ENCODE peak calls at places on chromosomes 12 and 14, in four cellular contexts. D is uterus, E is prostate gland, A is astrocyte of the cerebellum. F is an unnamed sample.

GRCh38 chr14:61462566-61463195 is 141.3 kb downstream of the PRKCH start:
- DNase-seq in D (no peak), E (no peak), A (no peak), F (no peak)

GRCh38 chr14:22070119-22070982 is 396.7 kb upstream of the OR4E1 start:
- DNase-seq in D (peak), E (no peak), A (no peak), F (no peak)

GRCh38 chr12:93788853-93789252 is 111.7 kb downstream of the CRADD start:
- DNase-seq in D (no peak), E (no peak), A (no peak), F (no peak)

GRCh38 chr12:86265329-86265695 is 9.1 kb upstream of the MGAT4C start:
- DNase-seq in D (no peak), E (no peak), A (no peak), F (no peak)

GRCh38 chr12:32493282-32493681 is 93.9 kb downstream of the FGD4 start:
- DNase-seq in D (no peak), E (no peak), A (no peak), F (no peak)

GRCh38 chr12:50102648-50103309 is 1.0 kb upstream of the GPD1 start:
- DNase-seq in D (no peak), E (no peak), A (no peak), F (no peak)

GRCh38 chr12:50765325-50765911 is 1.5 kb downstream of the ATF1 start:
- DNase-seq in D (no peak), E (no peak), A (no peak), F (peak)

GRCh38 chr14:85093631-85094330 is 436.2 kb upstream of the FLRT2 start:
- DNase-seq in D (no peak), E (no peak), A (peak), F (no peak)

GRCh38 chr12:51429705-51430104 is 5.1 kb downstream of the SLC4A8 start:
- DNase-seq in D (no peak), E (no peak), A (no peak), F (no peak)

GRCh38 chr12:50246873-50247612 is 36.3 kb downstream of the LIMA1 start:
- DNase-seq in D (peak), E (peak), A (peak), F (peak)

GRCh38 chr12:57934804-57935203 is 6.6 kb upstream of the ATP23 start:
- DNase-seq in D (no peak), E (no peak), A (no peak), F (no peak)

GRCh38 chr12:57939291-57939690 is 2.1 kb upstream of the ATP23 start:
- DNase-seq in D (no peak), E (no peak), A (no peak), F (no peak)

GRCh38 chr12:57935839-57936512 is 5.4 kb upstream of the ATP23 start:
- DNase-seq in D (peak), E (peak), A (peak), F (peak)

GRCh38 chr12:57940052-57940914 is 1.1 kb upstream of the ATP23 start:
- DNase-seq in D (no peak), E (no peak), A (no peak), F (no peak)

GRCh38 chr12:57936513-57936883 is 4.9 kb upstream of the ATP23 start:
- DNase-seq in D (no peak), E (no peak), A (no peak), F (no peak)
- H3K4me3 ChIP-seq in D (peak), E (peak), A (peak), F (peak)

DNA sequence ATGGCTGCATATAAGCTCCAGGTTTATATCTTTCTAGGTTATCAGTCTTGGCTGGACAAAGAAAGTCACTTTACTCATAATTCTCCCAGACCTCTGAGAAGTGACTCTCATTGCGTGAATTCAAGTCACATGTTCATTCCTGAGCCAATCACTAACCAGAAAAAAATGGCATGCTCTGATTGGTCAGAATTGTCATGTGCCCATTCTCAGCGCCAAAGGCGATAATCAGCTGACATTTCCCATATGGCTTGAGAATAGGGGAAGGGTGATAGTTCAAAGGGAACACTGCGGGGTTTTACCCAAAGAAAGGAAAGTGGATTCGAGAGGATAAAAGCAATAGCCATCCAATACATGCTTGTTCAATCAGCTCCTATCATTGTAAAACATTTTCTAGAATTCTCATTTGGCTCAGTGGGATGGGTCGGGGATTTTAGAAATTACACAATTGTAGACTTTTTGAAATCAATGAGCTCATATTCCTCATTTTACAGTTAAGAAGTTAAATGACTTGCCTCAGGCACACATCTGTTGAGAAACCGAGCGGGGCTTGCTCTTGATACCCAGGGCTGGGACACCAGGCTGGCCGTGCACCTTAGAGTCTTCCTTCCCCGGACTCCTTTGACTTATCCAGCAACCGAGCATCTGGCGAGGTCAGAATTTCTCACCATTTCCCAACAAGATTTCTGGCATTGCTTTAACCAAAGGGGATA is 454.0 kb upstream of the TBX3 start:
- DNase-seq in D (no peak), E (no peak), A (no peak), F (no peak)
- TF ChIP-seq CTCF in D (no peak), E (no peak), A (no peak), F (no peak)

GRCh38 chr14:103015426-103015825 is 41.9 kb downstream of the CDC42BPB start:
- DNase-seq in D (no peak), E (no peak), A (no peak), F (no peak)
- H3K4me3 ChIP-seq in D (no peak), E (no peak), A (no peak), F (no peak)

DNA sequence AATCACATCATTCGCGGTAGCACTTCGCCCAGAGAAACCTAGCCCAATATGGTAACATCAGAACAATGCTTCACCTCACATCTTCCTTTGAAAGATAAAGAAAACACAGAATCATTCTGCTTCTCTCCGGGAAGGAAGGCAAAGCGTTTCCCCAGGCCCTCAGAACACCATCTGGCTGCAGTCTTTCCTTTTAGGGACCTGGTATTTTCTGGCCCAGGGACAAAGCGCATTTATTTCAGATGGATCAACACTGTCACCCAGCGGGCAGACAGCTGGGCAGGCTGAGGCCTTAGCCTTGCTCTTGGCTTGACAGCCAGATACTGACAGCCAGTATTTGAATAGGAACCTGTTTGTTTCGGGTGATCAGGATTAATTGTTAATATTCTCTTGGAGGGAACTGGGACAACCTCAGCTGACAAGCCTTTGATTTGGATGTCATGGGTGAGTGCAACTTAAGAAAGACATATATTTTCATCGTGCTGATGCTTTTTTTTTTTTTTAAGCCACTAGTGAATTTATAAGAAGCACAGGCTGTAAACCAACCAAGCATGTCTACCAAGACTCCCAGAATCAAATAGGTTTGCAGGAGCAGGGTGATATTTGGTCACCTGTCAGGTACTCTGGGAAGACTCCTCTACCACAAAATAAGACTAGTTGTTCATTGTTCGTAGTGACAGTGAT is 118.9 kb downstream of the VEZT start:
- DNase-seq in D (peak), E (peak), A (peak), F (peak)
- TF ChIP-seq CTCF in D (peak), E (peak), A (peak), F (peak)

GRCh38 chr12:89383235-89384049 is 31.1 kb upstream of the DUSP6 start:
- DNase-seq in D (no peak), E (no peak), A (no peak), F (no peak)
- H3K4me3 ChIP-seq in D (no peak), E (no peak), A (no peak), F (no peak)

GRCh38 chr12:20369164-20370000 is 1.0 kb downstream of the PDE3A start:
- DNase-seq in D (peak), E (peak), A (no peak), F (no peak)
- TF ChIP-seq CTCF in D (peak), E (peak), A (no peak), F (peak)